ENCODE peak calls at places on chromosome 16, in five cellular contexts. One of them, this sample, is unnamed.

GRCh38 chr16:88882358-88883030 is 16.0 kb upstream of the PABPN1L start:
- DNase-seq in SW480: peak; percentile 65
- DNase-seq in CD4-positive, alpha-beta memory T cell: no peak
- DNase-seq in right lobe of liver: no peak
- DNase-seq in T-cell: no peak
- DNase-seq in this sample: peak; percentile 61

GRCh38 chr16:70725024-70725911 is 39.4 kb upstream of the MTSS2 start:
- DNase-seq in CD4-positive, alpha-beta memory T cell: no peak
- DNase-seq in T-cell: no peak
- DNase-seq in SW480: no peak
- DNase-seq in right lobe of liver: peak; percentile 89
- DNase-seq in this sample: no peak

GRCh38 chr16:2825049-2825742 is 4.9 kb upstream of the ZG16B start:
- DNase-seq in CD4-positive, alpha-beta memory T cell: no peak
- DNase-seq in right lobe of liver: peak; percentile 39
- DNase-seq in SW480: no peak
- DNase-seq in T-cell: no peak
- DNase-seq in this sample: no peak

GRCh38 chr16:53816211-53816610 is 112.3 kb downstream of the FTO start:
- DNase-seq in right lobe of liver: no peak
- DNase-seq in CD4-positive, alpha-beta memory T cell: no peak
- DNase-seq in SW480: no peak
- DNase-seq in T-cell: no peak
- DNase-seq in this sample: no peak

GRCh38 chr16:23863511-23864422 is 28.0 kb downstream of the PRKCB start:
- DNase-seq in CD4-positive, alpha-beta memory T cell: peak; percentile 62
- DNase-seq in SW480: no peak
- DNase-seq in T-cell: no peak
- DNase-seq in right lobe of liver: no peak
- DNase-seq in this sample: no peak

GRCh38 chr16:75099738-75100615 is 16.6 kb downstream of the LDHD start:
- DNase-seq in T-cell: no peak
- DNase-seq in SW480: no peak
- DNase-seq in right lobe of liver: peak; percentile 34
- DNase-seq in CD4-positive, alpha-beta memory T cell: peak; percentile 43
- DNase-seq in this sample: no peak

GRCh38 chr16:48182979-48183537 is 27.3 kb upstream of the ABCC12 start:
- DNase-seq in CD4-positive, alpha-beta memory T cell: no peak
- DNase-seq in T-cell: no peak
- DNase-seq in SW480: peak; percentile 31
- DNase-seq in right lobe of liver: no peak
- DNase-seq in this sample: no peak

GRCh38 chr16:81495321-81496234 is 51.0 kb downstream of the CMIP start:
- DNase-seq in right lobe of liver: peak; percentile 72
- DNase-seq in SW480: no peak
- DNase-seq in CD4-positive, alpha-beta memory T cell: no peak
- DNase-seq in T-cell: no peak
- DNase-seq in this sample: peak; percentile 87

GRCh38 chr16:71846443-71846842 is 667 bp downstream of the ATXN1L start:
- DNase-seq in T-cell: no peak
- DNase-seq in right lobe of liver: no peak
- DNase-seq in CD4-positive, alpha-beta memory T cell: peak; percentile 15
- DNase-seq in SW480: no peak
- DNase-seq in this sample: no peak

GRCh38 chr16:85259831-85260165 is 147.5 kb upstream of the CIBAR2 start:
- DNase-seq in CD4-positive, alpha-beta memory T cell: no peak
- DNase-seq in T-cell: no peak
- DNase-seq in right lobe of liver: no peak
- DNase-seq in SW480: no peak
- DNase-seq in this sample: no peak

GRCh38 chr16:4391635-4392381 is 20.2 kb downstream of the VASN start:
- DNase-seq in right lobe of liver: no peak
- DNase-seq in CD4-positive, alpha-beta memory T cell: no peak
- DNase-seq in T-cell: no peak
- DNase-seq in SW480: no peak
- DNase-seq in this sample: no peak

GRCh38 chr16:14302399-14303181 is 231.5 kb downstream of the MRTFB start:
- DNase-seq in SW480: no peak
- DNase-seq in CD4-positive, alpha-beta memory T cell: no peak
- DNase-seq in right lobe of liver: peak; percentile 60
- DNase-seq in T-cell: no peak
- DNase-seq in this sample: peak; percentile 46

GRCh38 chr16:86642084-86642483 is 63.7 kb downstream of the FOXL1 start:
- DNase-seq in T-cell: no peak
- DNase-seq in CD4-positive, alpha-beta memory T cell: no peak
- DNase-seq in SW480: no peak
- DNase-seq in right lobe of liver: no peak
- DNase-seq in this sample: no peak

GRCh38 chr16:23896832-23897821 is 61.3 kb downstream of the PRKCB start:
- DNase-seq in SW480: no peak
- DNase-seq in right lobe of liver: no peak
- DNase-seq in CD4-positive, alpha-beta memory T cell: peak; percentile 2
- DNase-seq in T-cell: no peak
- DNase-seq in this sample: no peak

GRCh38 chr16:75286996-75287395 is 35.6 kb upstream of the BCAR1 start:
- DNase-seq in SW480: no peak
- DNase-seq in CD4-positive, alpha-beta memory T cell: no peak
- DNase-seq in T-cell: no peak
- DNase-seq in right lobe of liver: no peak
- DNase-seq in this sample: no peak

GRCh38 chr16:31130336-31130812 is 5.2 kb downstream of the PRSS8 start:
- DNase-seq in SW480: no peak
- DNase-seq in CD4-positive, alpha-beta memory T cell: no peak
- DNase-seq in T-cell: no peak
- DNase-seq in right lobe of liver: no peak
- DNase-seq in this sample: no peak

GRCh38 chr16:87461466-87461975 is 31.3 kb downstream of the ZCCHC14 start:
- DNase-seq in CD4-positive, alpha-beta memory T cell: no peak
- DNase-seq in SW480: peak; percentile 99
- DNase-seq in T-cell: no peak
- DNase-seq in right lobe of liver: peak; percentile 92
- DNase-seq in this sample: peak; percentile 90

GRCh38 chr16:23709536-23709935 is 3.5 kb downstream of the ERN2 start:
- DNase-seq in SW480: no peak
- DNase-seq in T-cell: no peak
- DNase-seq in CD4-positive, alpha-beta memory T cell: no peak
- DNase-seq in right lobe of liver: no peak
- DNase-seq in this sample: no peak

GRCh38 chr16:1640261-1640956 is 28.2 kb downstream of the CRAMP1 start:
- DNase-seq in SW480: no peak
- DNase-seq in right lobe of liver: no peak
- DNase-seq in T-cell: no peak
- DNase-seq in CD4-positive, alpha-beta memory T cell: no peak
- DNase-seq in this sample: no peak

GRCh38 chr16:65118866-65119265 is 3.0 kb downstream of the CDH11 start:
- DNase-seq in CD4-positive, alpha-beta memory T cell: no peak
- DNase-seq in SW480: no peak
- DNase-seq in T-cell: no peak
- DNase-seq in right lobe of liver: no peak
- DNase-seq in this sample: no peak

GRCh38 chr16:6684076-6684673 is 648.5 kb upstream of the RBFOX1 start:
- DNase-seq in T-cell: no peak
- DNase-seq in CD4-positive, alpha-beta memory T cell: no peak
- DNase-seq in right lobe of liver: no peak
- DNase-seq in SW480: peak; percentile 37
- DNase-seq in this sample: peak; percentile 29

GRCh38 chr16:23119570-23119969 is 29.7 kb downstream of the USP31 start:
- DNase-seq in SW480: no peak
- DNase-seq in T-cell: no peak
- DNase-seq in CD4-positive, alpha-beta memory T cell: no peak
- DNase-seq in right lobe of liver: no peak
- DNase-seq in this sample: no peak

GRCh38 chr16:66240996-66241395 is 125.5 kb upstream of the CDH5 start:
- DNase-seq in SW480: no peak
- DNase-seq in right lobe of liver: no peak
- DNase-seq in T-cell: no peak
- DNase-seq in CD4-positive, alpha-beta memory T cell: no peak
- DNase-seq in this sample: no peak

GRCh38 chr16:20326336-20326735 is 977 bp downstream of the GP2 start:
- DNase-seq in CD4-positive, alpha-beta memory T cell: no peak
- DNase-seq in SW480: no peak
- DNase-seq in right lobe of liver: no peak
- DNase-seq in T-cell: no peak
- DNase-seq in this sample: no peak

GRCh38 chr16:27269300-27270150 is 953 bp upstream of the NSMCE1 start:
- DNase-seq in right lobe of liver: no peak
- DNase-seq in SW480: no peak
- DNase-seq in T-cell: no peak
- DNase-seq in CD4-positive, alpha-beta memory T cell: no peak
- DNase-seq in this sample: no peak

GRCh38 chr16:56042416-56042815 is 148.9 kb upstream of the GNAO1 start:
- DNase-seq in CD4-positive, alpha-beta memory T cell: no peak
- DNase-seq in T-cell: no peak
- DNase-seq in right lobe of liver: no peak
- DNase-seq in SW480: no peak
- DNase-seq in this sample: no peak

GRCh38 chr16:68342620-68343019 is 31.8 kb downstream of the PRMT7 start:
- DNase-seq in CD4-positive, alpha-beta memory T cell: no peak
- DNase-seq in right lobe of liver: no peak
- DNase-seq in SW480: no peak
- DNase-seq in T-cell: no peak
- DNase-seq in this sample: no peak

GRCh38 chr16:84084570-84085270 is 32.0 kb downstream of the MBTPS1 start:
- DNase-seq in right lobe of liver: peak; percentile 70
- DNase-seq in SW480: peak; percentile 69
- DNase-seq in CD4-positive, alpha-beta memory T cell: peak; percentile 67
- DNase-seq in T-cell: peak; percentile 62
- DNase-seq in this sample: peak; percentile 85

GRCh38 chr16:21262779-21263639 is 15.1 kb downstream of the CRYM start:
- DNase-seq in SW480: no peak
- DNase-seq in CD4-positive, alpha-beta memory T cell: no peak
- DNase-seq in T-cell: no peak
- DNase-seq in right lobe of liver: no peak
- DNase-seq in this sample: no peak

GRCh38 chr16:49924078-49924477 is 68.2 kb upstream of the ZNF423 start:
- DNase-seq in CD4-positive, alpha-beta memory T cell: no peak
- DNase-seq in right lobe of liver: no peak
- DNase-seq in SW480: peak; percentile 3
- DNase-seq in T-cell: no peak
- DNase-seq in this sample: peak; percentile 50

GRCh38 chr16:11143741-11144035 is 112.3 kb downstream of the SOCS1 start:
- DNase-seq in CD4-positive, alpha-beta memory T cell: no peak
- DNase-seq in SW480: no peak
- DNase-seq in T-cell: no peak
- DNase-seq in right lobe of liver: no peak
- DNase-seq in this sample: no peak

GRCh38 chr16:80460004-80460403 is 80.8 kb upstream of the DYNLRB2 start:
- DNase-seq in SW480: no peak
- DNase-seq in T-cell: no peak
- DNase-seq in CD4-positive, alpha-beta memory T cell: no peak
- DNase-seq in right lobe of liver: no peak
- DNase-seq in this sample: no peak

GRCh38 chr16:4780235-4780634 is 7.9 kb downstream of the SEPTIN12 start:
- DNase-seq in T-cell: no peak
- DNase-seq in right lobe of liver: no peak
- DNase-seq in SW480: peak; percentile 45
- DNase-seq in CD4-positive, alpha-beta memory T cell: no peak
- DNase-seq in this sample: no peak

This sample was measured in K562.